ENCODE peak calls at places on chromosomes 13 and 19, in six cellular contexts. L is A549, S is endothelial cell of umbilical vein, E is HepG2, U is K562, O is GM12878. V is an unnamed sample.

GRCh38 chr13:47175172-47175806 is 278.4 kb upstream of the HTR2A start:
- DNase-seq in E (no peak), O (no peak), S (no peak), L (no peak), U (no peak), V (peak; percentile 56)

GRCh38 chr19:40592170-40592569 is 9.0 kb upstream of the LTBP4 start:
- DNase-seq in S (peak; percentile 60), O (no peak), E (peak; percentile 36), L (peak; percentile 92), U (peak; percentile 47), V (peak; percentile 53)

GRCh38 chr13:21637296-21637695 is 33.3 kb upstream of the MICU2 start:
- DNase-seq in L (peak; percentile 66), S (no peak), U (peak; percentile 62), O (no peak), E (peak; percentile 50), V (peak; percentile 87)

GRCh38 chr19:39203372-39204341 is at the start of gene SYCN:
- DNase-seq in L (no peak), U (no peak), O (no peak), E (no peak), S (no peak), V (no peak)

GRCh38 chr19:1875646-1876493 is 9.4 kb downstream of the ABHD17A start:
- DNase-seq in U (peak; percentile 86), O (peak; percentile 51), S (peak; percentile 91), E (peak; percentile 79), L (peak; percentile 89), V (peak; percentile 90)

GRCh38 chr13:94602467-94602866 is 810 bp downstream of the GPR180 start:
- DNase-seq in S (no peak), E (no peak), U (no peak), L (no peak), O (no peak), V (no peak)

GRCh38 chr13:95216182-95216581 is 85.1 kb downstream of the ABCC4 start:
- DNase-seq in O (no peak), S (no peak), E (no peak), U (no peak), L (no peak), V (no peak)

GRCh38 chr13:19862511-19863313 is 737 bp downstream of the ZMYM5 start:
- DNase-seq in O (no peak), S (peak; percentile 48), U (peak; percentile 20), E (no peak), L (peak; percentile 27), V (peak; percentile 69)

GRCh38 chr13:109145631-109146030 is 516.2 kb downstream of the MYO16 start:
- DNase-seq in E (peak; percentile 13), L (peak; percentile 78), O (no peak), S (peak; percentile 71), U (peak; percentile 15), V (peak; percentile 82)

GRCh38 chr19:55145241-55145640 is 3.8 kb downstream of the TNNT1 start:
- DNase-seq in L (no peak), O (no peak), U (no peak), S (no peak), E (no peak), V (peak; percentile 36)

GRCh38 chr13:113455384-113455783 is 2.1 kb upstream of the ADPRHL1 start:
- DNase-seq in L (no peak), U (no peak), S (no peak), O (no peak), E (no peak), V (no peak)

GRCh38 chr19:14248578-14249011 is 42.6 kb upstream of the ADGRL1 start:
- DNase-seq in L (peak; percentile 22), S (peak; percentile 57), E (no peak), O (no peak), U (no peak), V (no peak)

GRCh38 chr13:39016789-39017188 is 21.1 kb downstream of the PROSER1 start:
- DNase-seq in L (peak; percentile 29), O (no peak), E (peak; percentile 12), U (peak; percentile 21), S (peak; percentile 47), V (peak; percentile 50)

GRCh38 chr19:3606690-3607289 is at the start of gene TBXA2R:
- DNase-seq in O (no peak), U (peak; percentile 91), L (peak; percentile 51), E (no peak), S (peak; percentile 69), V (no peak)

GRCh38 chr13:105343134-105343806 is 1192.2 kb downstream of the EFNB2 start:
- DNase-seq in O (no peak), S (peak; percentile 13), E (no peak), U (no peak), L (no peak), V (peak; percentile 3)

DNA sequence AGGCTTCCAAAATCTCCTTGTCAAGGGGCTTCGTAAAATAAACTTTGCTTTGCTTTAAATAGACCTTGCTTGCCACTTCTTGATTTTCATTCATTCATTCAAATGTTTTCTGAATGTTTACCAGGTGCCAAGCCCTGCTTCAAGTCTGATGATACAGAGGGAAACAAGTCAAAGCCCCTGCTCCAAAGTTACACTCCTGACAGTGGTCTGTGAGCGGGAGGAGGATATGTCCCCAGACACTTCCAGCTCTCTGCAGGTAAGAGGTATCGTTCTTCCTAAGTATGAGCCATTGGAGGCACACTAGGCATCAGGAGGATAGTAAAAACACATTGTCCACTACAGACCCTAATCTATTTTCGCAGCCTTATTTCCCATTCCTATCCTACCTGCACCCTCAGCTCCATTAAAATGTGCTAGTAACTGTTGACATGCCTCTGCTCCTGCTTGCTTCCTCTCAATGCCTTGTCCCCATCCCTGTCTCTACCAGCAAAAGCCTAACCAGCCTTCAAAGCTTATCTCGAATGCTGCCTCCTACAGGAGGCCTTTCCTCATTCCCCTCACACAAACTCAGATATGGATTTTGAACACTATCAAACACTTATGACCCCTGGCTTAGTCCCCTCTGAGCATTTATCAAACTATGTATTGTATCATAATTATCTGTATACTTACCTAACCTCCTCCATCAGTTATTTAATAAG is 6.2 kb upstream of the WBP4 start:
- DNase-seq in U (peak; percentile 40), S (no peak), L (peak; percentile 33), E (peak; percentile 35), O (no peak), V (peak; percentile 68)
- TF ChIP-seq CTCF in U (peak; percentile 49), S (no peak), L (peak; percentile 21), E (peak; percentile 54), O (peak; percentile 53), V (peak; percentile 67)

DNA sequence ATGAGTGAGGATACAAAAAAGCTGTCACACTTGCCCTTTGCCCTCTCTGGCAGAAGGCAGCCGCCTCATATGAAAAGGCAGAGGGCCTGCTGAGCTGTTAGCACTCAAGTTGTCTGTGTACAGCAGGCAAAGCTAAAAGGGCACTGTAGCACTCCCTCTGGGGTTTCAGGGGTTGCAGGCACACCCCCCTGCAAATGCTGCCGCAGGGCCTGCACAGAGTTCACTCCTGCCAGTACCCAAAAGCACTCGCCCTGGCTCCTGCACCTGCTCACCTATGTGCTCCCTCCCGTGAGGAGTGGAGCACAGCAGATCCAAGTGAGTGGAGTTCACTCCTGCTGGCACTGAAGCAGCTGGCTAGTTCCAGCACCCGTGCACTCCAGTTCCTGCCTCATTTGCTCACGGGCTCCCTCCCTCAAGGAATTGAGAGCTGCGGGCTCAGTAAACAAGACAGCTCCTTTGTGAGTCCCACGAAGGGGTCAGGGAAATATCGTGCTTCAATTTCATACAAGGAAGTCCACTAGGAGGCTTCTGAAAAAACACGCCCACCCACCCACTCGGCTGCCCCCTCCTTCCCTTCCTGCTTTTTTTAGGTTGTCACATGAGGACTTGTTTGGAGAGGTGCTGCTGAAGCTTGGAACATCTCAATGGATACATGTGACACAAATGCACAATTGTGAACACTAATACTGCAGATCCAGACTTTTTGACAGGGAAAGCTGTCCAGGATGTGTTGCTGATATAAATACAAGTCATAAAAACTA is 9.9 kb upstream of the RCBTB2 start:
- DNase-seq in L (no peak), E (peak; percentile 23), U (no peak), O (no peak), S (peak; percentile 86), V (peak; percentile 42)
- TF ChIP-seq MYC in L (no peak), E (peak; percentile 16), U (no peak), O (no peak), S (no peak), V (no peak)

GRCh38 chr19:46892252-46893179 is 31.7 kb downstream of the ARHGAP35 start:
- DNase-seq in S (no peak), O (peak; percentile 48), L (no peak), E (no peak), U (no peak), V (no peak)

GRCh38 chr19:46886546-46887239 is 25.9 kb downstream of the ARHGAP35 start:
- DNase-seq in U (no peak), O (no peak), L (no peak), E (no peak), S (no peak), V (no peak)

GRCh38 chr19:46885411-46885810 is 24.6 kb downstream of the ARHGAP35 start:
- DNase-seq in L (no peak), U (no peak), S (no peak), E (no peak), O (no peak), V (no peak)

GRCh38 chr19:46887240-46887782 is 26.5 kb downstream of the ARHGAP35 start:
- DNase-seq in O (no peak), E (no peak), U (no peak), S (no peak), L (no peak), V (peak; percentile 60)

GRCh38 chr19:46890423-46891170 is 29.8 kb downstream of the ARHGAP35 start:
- DNase-seq in E (peak; percentile 99), O (no peak), U (no peak), S (no peak), L (peak; percentile 87), V (no peak)
- TF ChIP-seq CTCF in E (peak; percentile 53), O (no peak), U (no peak), S (no peak), L (no peak), V (no peak)

GRCh38 chr19:35213678-35214632 is 14.6 kb downstream of the FAM187B start:
- DNase-seq in S (peak; percentile 96), O (peak; percentile 93), U (no peak), E (no peak), L (peak; percentile 85), V (peak; percentile 71)
- TF ChIP-seq MYC in S (no peak), O (no peak), U (no peak), E (no peak), L (no peak), V (no peak)

DNA sequence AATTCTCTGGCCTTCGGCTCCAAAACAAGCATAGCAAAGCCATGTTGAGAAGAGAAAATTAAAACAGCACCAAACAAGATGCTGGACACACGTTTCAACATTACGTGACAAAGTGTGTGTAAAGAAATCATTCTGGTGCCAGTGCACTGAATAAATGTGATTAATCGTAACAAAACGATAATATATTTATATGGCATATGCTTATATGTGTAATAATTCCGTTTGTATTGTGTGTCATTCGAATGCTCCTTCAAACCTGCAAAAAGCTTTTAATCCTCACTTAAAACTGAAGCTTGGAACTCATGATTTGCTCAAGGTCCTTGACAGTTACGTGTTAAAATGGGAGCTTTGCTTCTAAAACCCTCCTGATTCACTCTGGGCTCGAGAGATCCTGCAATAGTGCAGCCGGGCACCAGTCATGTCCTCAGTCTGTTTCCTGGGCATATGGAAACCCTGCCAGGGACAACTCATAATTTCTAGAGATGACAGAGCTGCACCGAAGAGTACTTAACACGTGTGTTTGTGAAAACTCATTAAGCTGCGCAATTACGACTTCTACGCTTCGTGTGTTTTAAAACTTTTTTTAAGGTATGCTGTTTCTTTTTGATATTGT is 731 bp upstream of the AKAP8L start:
- DNase-seq in S (no peak), U (no peak), O (no peak), L (no peak), E (no peak), V (peak; percentile 17)
- TF ChIP-seq CTCF in S (no peak), U (no peak), O (no peak), L (no peak), E (no peak), V (no peak)

GRCh38 chr13:73273737-73274136 is 214.9 kb downstream of the KLF5 start:
- DNase-seq in E (no peak), S (no peak), U (no peak), L (peak; percentile 15), O (no peak), V (no peak)
- TF ChIP-seq MYC in E (no peak), S (no peak), U (no peak), L (no peak), O (no peak), V (no peak)

V was measured in NB4.